ENCODE peak calls at places on chromosomes 2 and 18, in four cellular contexts. R is testis, T is heart left ventricle, Z is IMR-90. D is an unnamed sample.

GRCh38 chr2:143205106-143205764 is 76.0 kb downstream of the ARHGAP15 start:
- DNase-seq in R (no peak), T (no peak), Z (peak), D (no peak)

GRCh38 chr18:74265546-74266098 is 26.1 kb downstream of the CYB5A start:
- DNase-seq in R (no peak), T (no peak), Z (no peak), D (no peak)

GRCh38 chr2:54945401-54946219 is 104.6 kb downstream of the RTN4 start:
- DNase-seq in R (peak), T (peak), Z (peak), D (peak)

GRCh38 chr18:32454667-32455066 is 16.0 kb downstream of the GAREM1 start:
- DNase-seq in R (no peak), T (no peak), Z (peak), D (no peak)

GRCh38 chr2:216873573-216873972 is 13.7 kb upstream of the TNP1 start:
- DNase-seq in R (no peak), T (no peak), Z (no peak), D (no peak)

GRCh38 chr2:88055049-88055435 is 541 bp downstream of the KRCC1 start:
- DNase-seq in R (no peak), T (no peak), Z (peak), D (no peak)

GRCh38 chr18:63213331-63213900 is 106.2 kb downstream of the BCL2 start:
- DNase-seq in R (no peak), T (no peak), Z (no peak), D (no peak)

GRCh38 chr18:78659748-78660147 is 319.9 kb upstream of the SALL3 start:
- DNase-seq in R (no peak), T (no peak), Z (no peak), D (no peak)

GRCh38 chr2:181970160-181970794 is 15.4 kb upstream of the PPP1R1C start:
- DNase-seq in R (no peak), T (no peak), Z (no peak), D (no peak)

GRCh38 chr2:104851236-104852160 is 2.4 kb upstream of the POU3F3 start:
- DNase-seq in R (no peak), T (no peak), Z (no peak), D (no peak)

GRCh38 chr2:71796174-71796592 is 342.8 kb downstream of the DYSF start:
- DNase-seq in R (no peak), T (no peak), Z (peak), D (no peak)

GRCh38 chr18:34354351-34354750 is 129.6 kb upstream of the NOL4 start:
- DNase-seq in R (no peak), T (no peak), Z (no peak), D (no peak)

DNA sequence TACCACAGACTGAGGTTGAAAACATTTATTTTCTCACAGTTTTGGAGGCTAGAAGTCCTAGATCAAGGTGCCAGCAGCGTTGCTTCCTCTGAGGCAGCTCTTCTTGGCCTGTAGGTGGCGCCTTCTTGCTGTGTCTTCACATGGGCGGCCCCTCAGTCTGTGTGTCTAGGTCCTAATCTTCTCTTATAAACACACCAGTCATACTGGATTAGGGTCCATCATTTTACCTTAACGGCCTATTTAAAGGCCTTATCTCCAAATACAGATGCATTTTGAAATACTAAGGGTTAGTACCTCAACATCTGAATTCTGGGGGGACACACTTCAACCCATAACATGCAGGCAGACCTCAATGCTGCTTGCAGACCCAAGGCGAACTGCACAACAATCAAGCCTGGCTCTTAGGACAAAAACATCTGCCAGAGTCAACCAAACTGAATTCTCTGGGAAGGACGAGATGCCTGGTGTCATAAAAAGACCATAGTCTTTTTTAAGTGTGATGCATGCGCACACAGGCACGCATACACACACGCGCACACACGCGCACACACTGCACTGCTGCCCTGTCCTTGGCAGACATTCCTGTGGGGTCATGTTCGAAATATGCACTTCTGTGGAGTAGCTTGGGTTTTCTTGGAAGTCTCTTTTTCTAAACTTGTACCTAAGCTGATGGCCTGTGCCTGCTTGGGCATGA is 4.3 kb upstream of the RMC1 start:
- DNase-seq in R (peak), T (peak), Z (peak), D (peak)
- TF ChIP-seq CTCF in R (peak), T (peak), Z (peak), D (no peak)

GRCh38 chr2:12767541-12767940 is 50.8 kb downstream of the TRIB2 start:
- DNase-seq in R (no peak), T (no peak), Z (no peak), D (no peak)
- TF ChIP-seq CTCF in R (no peak), T (no peak), Z (no peak), D (no peak)

DNA sequence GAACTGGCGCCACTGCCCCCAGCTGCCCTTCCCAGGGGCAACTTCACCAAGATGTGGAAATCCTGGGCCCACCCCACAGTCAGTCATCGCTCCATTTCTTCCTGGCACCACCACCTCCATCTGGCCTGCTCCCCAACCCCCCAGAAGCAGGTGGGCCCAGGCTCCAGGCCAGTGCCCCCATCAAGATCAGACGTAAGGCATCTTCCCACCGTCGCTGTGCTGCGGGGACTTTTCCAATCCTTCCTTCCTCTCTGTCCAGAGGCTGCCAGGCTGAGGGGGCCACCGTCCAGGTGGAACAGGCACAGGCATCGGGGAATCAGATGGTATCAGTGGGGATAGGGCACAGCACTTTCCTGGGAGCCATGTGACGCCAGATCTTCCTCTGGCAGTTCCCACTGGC is 8.1 kb downstream of the PRLH start:
- DNase-seq in R (no peak), T (no peak), Z (no peak), D (no peak)
- TF ChIP-seq CTCF in R (no peak), T (no peak), Z (no peak), D (no peak)

GRCh38 chr2:231394201-231395141 is 1.0 kb upstream of the B3GNT7 start:
- DNase-seq in R (no peak), T (no peak), Z (no peak), D (no peak)
- TF ChIP-seq CTCF in R (no peak), T (no peak), Z (no peak), D (no peak)

DNA sequence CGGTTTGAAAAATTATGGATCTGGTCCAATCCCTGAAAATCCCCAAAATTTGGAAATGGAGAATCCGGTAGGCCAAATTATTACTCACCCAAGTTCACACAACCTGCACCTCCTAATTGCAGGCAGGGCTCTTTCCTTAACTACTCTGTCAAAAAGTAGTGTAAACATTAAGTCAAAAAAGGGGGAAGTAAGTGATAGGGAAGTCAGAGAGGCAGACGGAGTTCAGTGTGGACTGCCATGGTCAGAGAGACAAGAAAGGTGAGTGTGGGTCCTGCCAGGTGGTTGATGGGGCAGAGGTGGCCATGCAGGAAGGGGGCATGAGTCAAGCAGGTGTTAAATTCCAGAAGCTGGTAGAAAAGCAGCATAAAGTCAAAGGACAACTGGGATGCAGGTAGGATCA is 104.7 kb upstream of the STPG4 start:
- DNase-seq in R (no peak), T (no peak), Z (no peak), D (no peak)
- TF ChIP-seq CTCF in R (no peak), T (no peak), Z (no peak), D (no peak)

D was measured in sigmoid colon.